ENCODE peak calls at places on chromosomes 11 and 22, in eight cellular contexts. One of them, this sample, is unnamed.
A peak's percentile ranks its signal among the peaks of the same experiment; 100 is the strongest.

GRCh38 chr22:46687460-46687859 is 50.6 kb downstream of the CERK start:
- DNase-seq in CD8-positive, alpha-beta T cell: no peak
- DNase-seq in foreskin fibroblast: no peak
- DNase-seq in GM12878: no peak
- DNase-seq in tibial artery: no peak
- DNase-seq in kidney: no peak
- DNase-seq in HL-60: no peak
- DNase-seq in mammary epithelial cell: no peak
- DNase-seq in this sample: no peak

GRCh38 chr11:34654491-34655334 is 33.8 kb downstream of the EHF start:
- DNase-seq in CD8-positive, alpha-beta T cell: no peak
- DNase-seq in foreskin fibroblast: peak; percentile 93
- DNase-seq in GM12878: no peak
- DNase-seq in tibial artery: peak; percentile 78
- DNase-seq in kidney: no peak
- DNase-seq in HL-60: peak; percentile 77
- DNase-seq in mammary epithelial cell: peak; percentile 71
- DNase-seq in this sample: peak; percentile 44

GRCh38 chr22:28018461-28018927 is 99.4 kb upstream of the PITPNB start:
- DNase-seq in CD8-positive, alpha-beta T cell: no peak
- DNase-seq in foreskin fibroblast: no peak
- DNase-seq in GM12878: no peak
- DNase-seq in tibial artery: peak; percentile 56
- DNase-seq in kidney: peak; percentile 51
- DNase-seq in HL-60: no peak
- DNase-seq in mammary epithelial cell: no peak
- DNase-seq in this sample: no peak

GRCh38 chr11:76023408-76024068 is 182.8 kb downstream of the WNT11 start:
- DNase-seq in CD8-positive, alpha-beta T cell: no peak
- DNase-seq in foreskin fibroblast: no peak
- DNase-seq in GM12878: no peak
- DNase-seq in tibial artery: no peak
- DNase-seq in kidney: no peak
- DNase-seq in HL-60: no peak
- DNase-seq in mammary epithelial cell: peak; percentile 79
- DNase-seq in this sample: no peak

GRCh38 chr11:96307748-96308133 is 35.3 kb downstream of the MAML2 start:
- DNase-seq in CD8-positive, alpha-beta T cell: no peak
- DNase-seq in foreskin fibroblast: peak; percentile 95
- DNase-seq in GM12878: no peak
- DNase-seq in tibial artery: no peak
- DNase-seq in kidney: no peak
- DNase-seq in HL-60: no peak
- DNase-seq in mammary epithelial cell: peak; percentile 90
- DNase-seq in this sample: no peak

GRCh38 chr11:93541884-93542752 is 1.1 kb downstream of the SMCO4 start:
- DNase-seq in CD8-positive, alpha-beta T cell: no peak
- DNase-seq in foreskin fibroblast: peak; percentile 68
- DNase-seq in GM12878: no peak
- DNase-seq in tibial artery: peak; percentile 69
- DNase-seq in kidney: peak; percentile 82
- DNase-seq in HL-60: peak; percentile 67
- DNase-seq in mammary epithelial cell: peak; percentile 44
- DNase-seq in this sample: peak; percentile 45

GRCh38 chr11:72014761-72015320 is 16.1 kb downstream of the IL18BP start:
- DNase-seq in CD8-positive, alpha-beta T cell: no peak
- DNase-seq in foreskin fibroblast: no peak
- DNase-seq in GM12878: no peak
- DNase-seq in tibial artery: no peak
- DNase-seq in kidney: no peak
- DNase-seq in HL-60: no peak
- DNase-seq in mammary epithelial cell: no peak
- DNase-seq in this sample: no peak

GRCh38 chr11:14587203-14587602 is 56.4 kb upstream of the PDE3B start:
- DNase-seq in CD8-positive, alpha-beta T cell: no peak
- DNase-seq in foreskin fibroblast: no peak
- DNase-seq in GM12878: no peak
- DNase-seq in tibial artery: no peak
- DNase-seq in kidney: no peak
- DNase-seq in HL-60: peak; percentile 50
- DNase-seq in mammary epithelial cell: no peak
- DNase-seq in this sample: no peak

GRCh38 chr22:22865311-22866072 is 22.1 kb upstream of the IGLL5 start:
- DNase-seq in CD8-positive, alpha-beta T cell: no peak
- DNase-seq in foreskin fibroblast: no peak
- DNase-seq in GM12878: no peak
- DNase-seq in tibial artery: no peak
- DNase-seq in kidney: no peak
- DNase-seq in HL-60: no peak
- DNase-seq in mammary epithelial cell: no peak
- DNase-seq in this sample: no peak

GRCh38 chr11:85086511-85087284 is 540.4 kb downstream of the DLG2 start:
- DNase-seq in CD8-positive, alpha-beta T cell: no peak
- DNase-seq in foreskin fibroblast: peak; percentile 34
- DNase-seq in GM12878: no peak
- DNase-seq in tibial artery: no peak
- DNase-seq in kidney: no peak
- DNase-seq in HL-60: no peak
- DNase-seq in mammary epithelial cell: peak; percentile 62
- DNase-seq in this sample: no peak

GRCh38 chr11:35427158-35427557 is 7.8 kb upstream of the SLC1A2 start:
- DNase-seq in CD8-positive, alpha-beta T cell: no peak
- DNase-seq in foreskin fibroblast: peak; percentile 79
- DNase-seq in GM12878: no peak
- DNase-seq in tibial artery: peak; percentile 77
- DNase-seq in kidney: no peak
- DNase-seq in HL-60: no peak
- DNase-seq in mammary epithelial cell: no peak
- DNase-seq in this sample: no peak

GRCh38 chr11:61158691-61159381 is 2.4 kb downstream of the VPS37C start:
- DNase-seq in CD8-positive, alpha-beta T cell: no peak
- DNase-seq in foreskin fibroblast: peak; percentile 61
- DNase-seq in GM12878: no peak
- DNase-seq in tibial artery: no peak
- DNase-seq in kidney: no peak
- DNase-seq in HL-60: no peak
- DNase-seq in mammary epithelial cell: peak; percentile 70
- DNase-seq in this sample: no peak

GRCh38 chr22:37328017-37328416 is 45.7 kb downstream of the CYTH4 start:
- DNase-seq in CD8-positive, alpha-beta T cell: no peak
- DNase-seq in foreskin fibroblast: peak; percentile 90
- DNase-seq in GM12878: no peak
- DNase-seq in tibial artery: no peak
- DNase-seq in kidney: no peak
- DNase-seq in HL-60: no peak
- DNase-seq in mammary epithelial cell: peak; percentile 92
- DNase-seq in this sample: no peak

GRCh38 chr11:71139516-71140205 is 112.7 kb downstream of the SHANK2 start:
- DNase-seq in CD8-positive, alpha-beta T cell: no peak
- DNase-seq in foreskin fibroblast: peak; percentile 46
- DNase-seq in GM12878: no peak
- DNase-seq in tibial artery: peak; percentile 79
- DNase-seq in kidney: peak; percentile 92
- DNase-seq in HL-60: no peak
- DNase-seq in mammary epithelial cell: peak; percentile 32
- DNase-seq in this sample: peak; percentile 63

GRCh38 chr11:20467458-20468185 is 80.1 kb downstream of the PRMT3 start:
- DNase-seq in CD8-positive, alpha-beta T cell: no peak
- DNase-seq in foreskin fibroblast: no peak
- DNase-seq in GM12878: no peak
- DNase-seq in tibial artery: no peak
- DNase-seq in kidney: no peak
- DNase-seq in HL-60: no peak
- DNase-seq in mammary epithelial cell: no peak
- DNase-seq in this sample: no peak

GRCh38 chr11:28619870-28620540 is 511.8 kb downstream of the METTL15 start:
- DNase-seq in CD8-positive, alpha-beta T cell: no peak
- DNase-seq in foreskin fibroblast: peak; percentile 51
- DNase-seq in GM12878: no peak
- DNase-seq in tibial artery: no peak
- DNase-seq in kidney: no peak
- DNase-seq in HL-60: no peak
- DNase-seq in mammary epithelial cell: peak; percentile 62
- DNase-seq in this sample: no peak

GRCh38 chr22:27262371-27262770 is 539.2 kb downstream of the MN1 start:
- DNase-seq in CD8-positive, alpha-beta T cell: no peak
- DNase-seq in foreskin fibroblast: no peak
- DNase-seq in GM12878: no peak
- DNase-seq in tibial artery: no peak
- DNase-seq in kidney: no peak
- DNase-seq in HL-60: no peak
- DNase-seq in mammary epithelial cell: no peak
- DNase-seq in this sample: no peak

GRCh38 chr11:29019960-29020683 is 911.9 kb downstream of the METTL15 start:
- DNase-seq in CD8-positive, alpha-beta T cell: no peak
- DNase-seq in foreskin fibroblast: peak; percentile 31
- DNase-seq in GM12878: no peak
- DNase-seq in tibial artery: no peak
- DNase-seq in kidney: no peak
- DNase-seq in HL-60: no peak
- DNase-seq in mammary epithelial cell: peak; percentile 21
- DNase-seq in this sample: no peak

GRCh38 chr11:73335204-73335923 is 27.3 kb downstream of the ARHGEF17 start:
- DNase-seq in CD8-positive, alpha-beta T cell: peak; percentile 61
- DNase-seq in foreskin fibroblast: peak; percentile 90
- DNase-seq in GM12878: no peak
- DNase-seq in tibial artery: peak; percentile 89
- DNase-seq in kidney: peak; percentile 90
- DNase-seq in HL-60: peak; percentile 80
- DNase-seq in mammary epithelial cell: peak; percentile 55
- DNase-seq in this sample: peak; percentile 89

GRCh38 chr11:122179966-122180365 is 64.0 kb upstream of the BLID start:
- DNase-seq in CD8-positive, alpha-beta T cell: no peak
- DNase-seq in foreskin fibroblast: no peak
- DNase-seq in GM12878: no peak
- DNase-seq in tibial artery: no peak
- DNase-seq in kidney: no peak
- DNase-seq in HL-60: no peak
- DNase-seq in mammary epithelial cell: no peak
- DNase-seq in this sample: no peak
- H3K4me3 ChIP-seq in CD8-positive, alpha-beta T cell: no peak overlapping the region
- H3K4me3 ChIP-seq in foreskin fibroblast: peak overlapping the region; percentile 64
- H3K4me3 ChIP-seq in GM12878: no peak overlapping the region
- H3K4me3 ChIP-seq in tibial artery: peak overlapping the region; percentile 28
- H3K4me3 ChIP-seq in kidney: no peak overlapping the region
- H3K4me3 ChIP-seq in HL-60: no peak overlapping the region
- H3K4me3 ChIP-seq in mammary epithelial cell: peak overlapping the region; percentile 98
- H3K4me3 ChIP-seq in this sample: no peak overlapping the region

GRCh38 chr11:46390331-46391171 is 1.0 kb downstream of the CHRM4 start:
- DNase-seq in CD8-positive, alpha-beta T cell: no peak
- DNase-seq in foreskin fibroblast: peak; percentile 17
- DNase-seq in GM12878: no peak
- DNase-seq in tibial artery: no peak
- DNase-seq in kidney: no peak
- DNase-seq in HL-60: no peak
- DNase-seq in mammary epithelial cell: no peak
- DNase-seq in this sample: no peak

GRCh38 chr11:46392421-46393230 is 1.1 kb upstream of the CHRM4 start:
- DNase-seq in CD8-positive, alpha-beta T cell: peak; percentile 59
- DNase-seq in foreskin fibroblast: peak; percentile 93
- DNase-seq in GM12878: no peak
- DNase-seq in tibial artery: peak; percentile 86
- DNase-seq in kidney: peak; percentile 93
- DNase-seq in HL-60: peak; percentile 73
- DNase-seq in mammary epithelial cell: peak; percentile 69
- DNase-seq in this sample: peak; percentile 91

GRCh38 chr11:46391578-46392420 is at the start of gene CHRM4:
- DNase-seq in CD8-positive, alpha-beta T cell: no peak
- DNase-seq in foreskin fibroblast: peak; percentile 68
- DNase-seq in GM12878: no peak
- DNase-seq in tibial artery: peak; percentile 62
- DNase-seq in kidney: no peak
- DNase-seq in HL-60: no peak
- DNase-seq in mammary epithelial cell: peak; percentile 26
- DNase-seq in this sample: no peak

GRCh38 chr11:46389450-46390330 is 1.9 kb downstream of the CHRM4 start:
- DNase-seq in CD8-positive, alpha-beta T cell: no peak
- DNase-seq in foreskin fibroblast: peak; percentile 86
- DNase-seq in GM12878: no peak
- DNase-seq in tibial artery: no peak
- DNase-seq in kidney: peak; percentile 88
- DNase-seq in HL-60: peak; percentile 71
- DNase-seq in mammary epithelial cell: peak; percentile 59
- DNase-seq in this sample: peak; percentile 74

GRCh38 chr11:46391186-46391577 is 394 bp downstream of the CHRM4 start:
- DNase-seq in CD8-positive, alpha-beta T cell: no peak
- DNase-seq in foreskin fibroblast: no peak
- DNase-seq in GM12878: no peak
- DNase-seq in tibial artery: no peak
- DNase-seq in kidney: no peak
- DNase-seq in HL-60: no peak
- DNase-seq in mammary epithelial cell: no peak
- DNase-seq in this sample: no peak
- H3K4me3 ChIP-seq in CD8-positive, alpha-beta T cell: no peak overlapping the region
- H3K4me3 ChIP-seq in foreskin fibroblast: no peak overlapping the region
- H3K4me3 ChIP-seq in GM12878: no peak overlapping the region
- H3K4me3 ChIP-seq in tibial artery: peak overlapping the region; percentile 7
- H3K4me3 ChIP-seq in kidney: no peak overlapping the region
- H3K4me3 ChIP-seq in HL-60: peak overlapping the region; percentile 27
- H3K4me3 ChIP-seq in mammary epithelial cell: peak overlapping the region; percentile 20
- H3K4me3 ChIP-seq in this sample: no peak overlapping the region

GRCh38 chr11:118436639-118437045 is 350 bp downstream of the KMT2A start:
- DNase-seq in CD8-positive, alpha-beta T cell: no peak
- DNase-seq in foreskin fibroblast: peak; percentile 40
- DNase-seq in GM12878: no peak
- DNase-seq in tibial artery: peak; percentile 67
- DNase-seq in kidney: peak; percentile 85
- DNase-seq in HL-60: no peak
- DNase-seq in mammary epithelial cell: no peak
- DNase-seq in this sample: peak; percentile 37

GRCh38 chr11:118435233-118435892 is 929 bp upstream of the KMT2A start:
- DNase-seq in CD8-positive, alpha-beta T cell: peak; percentile 16
- DNase-seq in foreskin fibroblast: peak; percentile 70
- DNase-seq in GM12878: no peak
- DNase-seq in tibial artery: peak; percentile 74
- DNase-seq in kidney: peak; percentile 83
- DNase-seq in HL-60: peak; percentile 77
- DNase-seq in mammary epithelial cell: no peak
- DNase-seq in this sample: peak; percentile 49

GRCh38 chr11:118435893-118436624 is at the start of gene KMT2A:
- DNase-seq in CD8-positive, alpha-beta T cell: peak; percentile 91
- DNase-seq in foreskin fibroblast: peak; percentile 100
- DNase-seq in GM12878: no peak
- DNase-seq in tibial artery: peak; percentile 99
- DNase-seq in kidney: peak; percentile 99
- DNase-seq in HL-60: peak; percentile 97
- DNase-seq in mammary epithelial cell: peak; percentile 99
- DNase-seq in this sample: peak; percentile 99

GRCh38 chr11:118434553-118435232 is 1.6 kb upstream of the KMT2A start:
- DNase-seq in CD8-positive, alpha-beta T cell: peak; percentile 8
- DNase-seq in foreskin fibroblast: peak; percentile 62
- DNase-seq in GM12878: no peak
- DNase-seq in tibial artery: peak; percentile 68
- DNase-seq in kidney: peak; percentile 75
- DNase-seq in HL-60: peak; percentile 25
- DNase-seq in mammary epithelial cell: peak; percentile 31
- DNase-seq in this sample: peak; percentile 17

GRCh38 chr11:118434123-118434552 is 2.2 kb upstream of the KMT2A start:
- DNase-seq in CD8-positive, alpha-beta T cell: no peak
- DNase-seq in foreskin fibroblast: peak; percentile 73
- DNase-seq in GM12878: no peak
- DNase-seq in tibial artery: no peak
- DNase-seq in kidney: no peak
- DNase-seq in HL-60: no peak
- DNase-seq in mammary epithelial cell: no peak
- DNase-seq in this sample: no peak
- H3K4me3 ChIP-seq in CD8-positive, alpha-beta T cell: peak overlapping the region; percentile 89
- H3K4me3 ChIP-seq in foreskin fibroblast: peak overlapping the region; percentile 77
- H3K4me3 ChIP-seq in GM12878: peak overlapping the region; percentile 78
- H3K4me3 ChIP-seq in tibial artery: peak overlapping the region; percentile 96
- H3K4me3 ChIP-seq in kidney: peak overlapping the region; percentile 90
- H3K4me3 ChIP-seq in HL-60: no peak overlapping the region
- H3K4me3 ChIP-seq in mammary epithelial cell: peak overlapping the region; percentile 70
- H3K4me3 ChIP-seq in this sample: peak overlapping the region; percentile 98

GRCh38 chr22:39467390-39467901 is 10.6 kb downstream of the MGAT3 start:
- DNase-seq in CD8-positive, alpha-beta T cell: no peak
- DNase-seq in foreskin fibroblast: no peak
- DNase-seq in GM12878: no peak
- DNase-seq in tibial artery: no peak
- DNase-seq in kidney: no peak
- DNase-seq in HL-60: no peak
- DNase-seq in mammary epithelial cell: no peak
- DNase-seq in this sample: no peak
- H3K4me3 ChIP-seq in CD8-positive, alpha-beta T cell: no peak overlapping the region
- H3K4me3 ChIP-seq in foreskin fibroblast: no peak overlapping the region
- H3K4me3 ChIP-seq in GM12878: peak overlapping the region; percentile 60
- H3K4me3 ChIP-seq in tibial artery: no peak overlapping the region
- H3K4me3 ChIP-seq in kidney: no peak overlapping the region
- H3K4me3 ChIP-seq in HL-60: no peak overlapping the region
- H3K4me3 ChIP-seq in mammary epithelial cell: no peak overlapping the region
- H3K4me3 ChIP-seq in this sample: no peak overlapping the region

This sample was measured in heart right ventricle.